ENCODE peak calls at places on chromosomes 1 and 21, in five cellular contexts. F is fibroblast of lung; L is hepatocyte; A is mesenchymal stem cell; K is CD8-positive, alpha-beta T cell. Q is an unnamed sample.

GRCh38 chr1:12188657-12189327 is 22.0 kb downstream of the TNFRSF1B start:
- DNase-seq in F (no peak), L (no peak), A (no peak), K (no peak), Q (no peak)

GRCh38 chr1:222546548-222547259 is 1.2 kb downstream of the HHIPL2 start:
- DNase-seq in F (peak), L (peak), A (peak), K (no peak), Q (peak)

GRCh38 chr1:83970119-83970518 is 28.8 kb downstream of the TTLL7 start:
- DNase-seq in F (no peak), L (no peak), A (no peak), K (no peak), Q (no peak)

GRCh38 chr1:158506369-158506987 is 34.5 kb downstream of the OR10R2 start:
- DNase-seq in F (no peak), L (peak), A (peak), K (no peak), Q (peak)

GRCh38 chr1:53334781-53335180 is 6.9 kb upstream of the LRP8 start:
- DNase-seq in F (no peak), L (no peak), A (no peak), K (peak), Q (no peak)

GRCh38 chr21:45292399-45293213 is 4.9 kb upstream of the POFUT2 start:
- DNase-seq in F (peak), L (peak), A (peak), K (peak), Q (peak)

GRCh38 chr1:227778401-227778947 is 37.0 kb upstream of the PRSS38 start:
- DNase-seq in F (peak), L (no peak), A (peak), K (peak), Q (no peak)

GRCh38 chr1:66685670-66686069 is 66.6 kb upstream of the DYNLT5 start:
- DNase-seq in F (peak), L (no peak), A (no peak), K (no peak), Q (no peak)

GRCh38 chr1:230713547-230713914 is 391 bp downstream of the AGT start:
- DNase-seq in F (no peak), L (no peak), A (no peak), K (no peak), Q (no peak)

GRCh38 chr21:36691539-36692124 is 7.3 kb upstream of the SIM2 start:
- DNase-seq in F (no peak), L (no peak), A (no peak), K (no peak), Q (no peak)

GRCh38 chr1:210236840-210237409 is 4.3 kb downstream of the SERTAD4 start:
- DNase-seq in F (peak), L (peak), A (peak), K (no peak), Q (peak)

GRCh38 chr1:178540646-178541045 is 27.7 kb downstream of the TEX35 start:
- DNase-seq in F (peak), L (peak), A (peak), K (no peak), Q (peak)

GRCh38 chr1:201697174-201697573 is 131.8 kb upstream of the IPO9 start:
- DNase-seq in F (no peak), L (no peak), A (no peak), K (no peak), Q (no peak)

GRCh38 chr1:230584660-230585059 is 57.6 kb upstream of the COG2 start:
- DNase-seq in F (no peak), L (no peak), A (no peak), K (no peak), Q (no peak)

GRCh38 chr1:3050603-3051002 is 18.4 kb upstream of the PRDM16 start:
- DNase-seq in F (no peak), L (no peak), A (no peak), K (no peak), Q (no peak)

GRCh38 chr1:214438059-214438458 is 113.3 kb downstream of the PTPN14 start:
- DNase-seq in F (no peak), L (no peak), A (peak), K (no peak), Q (peak)

GRCh38 chr1:167291539-167292195 is 71.0 kb downstream of the POU2F1 start:
- DNase-seq in F (no peak), L (no peak), A (peak), K (no peak), Q (peak)

GRCh38 chr1:218625393-218625792 is 280.3 kb downstream of the TGFB2 start:
- DNase-seq in F (no peak), L (no peak), A (no peak), K (no peak), Q (no peak)

GRCh38 chr21:35026617-35027557 is 22.2 kb downstream of the RUNX1 start:
- DNase-seq in F (peak), L (peak), A (peak), K (peak), Q (peak)

GRCh38 chr1:37997256-37998088 is 7.7 kb upstream of the SF3A3 start:
- DNase-seq in F (no peak), L (no peak), A (no peak), K (no peak), Q (no peak)

GRCh38 chr1:241990040-241990439 is 8.9 kb downstream of the MAP1LC3C start:
- DNase-seq in F (peak), L (peak), A (peak), K (no peak), Q (peak)

GRCh38 chr1:65146908-65147423 is 1.0 kb upstream of the AK4 start:
- DNase-seq in F (peak), L (no peak), A (peak), K (no peak), Q (no peak)

GRCh38 chr1:167345386-167345733 is 124.7 kb downstream of the POU2F1 start:
- DNase-seq in F (peak), L (no peak), A (peak), K (no peak), Q (no peak)

GRCh38 chr1:14826172-14826636 is 227.7 kb downstream of the KAZN start:
- DNase-seq in F (peak), L (peak), A (peak), K (no peak), Q (peak)

GRCh38 chr1:26923711-26924110 is 2.2 kb downstream of the NUDC start:
- DNase-seq in F (peak), L (no peak), A (peak), K (no peak), Q (no peak)

GRCh38 chr1:83958704-83959103 is 40.2 kb downstream of the TTLL7 start:
- DNase-seq in F (peak), L (no peak), A (no peak), K (no peak), Q (no peak)

GRCh38 chr1:236060286-236060685 is 4.6 kb downstream of the NID1 start:
- DNase-seq in F (no peak), L (no peak), A (no peak), K (no peak), Q (no peak)

GRCh38 chr1:236052227-236052993 is 12.5 kb downstream of the NID1 start:
- DNase-seq in F (no peak), L (no peak), A (no peak), K (no peak), Q (no peak)

GRCh38 chr1:236058141-236058626 is 6.7 kb downstream of the NID1 start:
- DNase-seq in F (peak), L (peak), A (peak), K (no peak), Q (peak)

GRCh38 chr1:236059011-236059410 is 5.9 kb downstream of the NID1 start:
- DNase-seq in F (no peak), L (no peak), A (no peak), K (no peak), Q (no peak)

GRCh38 chr1:236057546-236057945 is 7.3 kb downstream of the NID1 start:
- DNase-seq in F (no peak), L (no peak), A (no peak), K (no peak), Q (no peak)
- H3K4me3 ChIP-seq in F (no peak), L (no peak), A (no peak), K (no peak), Q (no peak)

DNA sequence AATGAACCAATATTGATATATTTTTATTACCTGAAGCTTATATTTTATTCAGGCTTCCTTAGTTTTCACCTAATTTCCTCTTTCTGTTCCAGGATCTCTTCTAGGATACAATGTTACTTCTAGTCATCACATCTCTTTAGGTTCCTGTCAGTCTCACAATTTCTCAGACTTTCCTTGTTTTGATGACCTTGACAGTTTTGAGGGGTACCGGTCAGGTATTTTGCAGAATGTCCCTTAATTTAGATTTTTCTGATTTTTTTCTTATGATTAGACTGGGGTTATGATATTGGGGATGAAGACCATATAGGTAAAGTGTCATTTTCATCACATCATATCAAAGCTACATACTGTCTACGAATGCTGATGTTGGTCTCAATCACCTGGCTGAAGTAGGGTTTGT is 167.5 kb downstream of the LMX1A start:
- DNase-seq in F (no peak), L (no peak), A (no peak), K (no peak), Q (no peak)
- H3K4me3 ChIP-seq in F (no peak), L (no peak), A (no peak), K (no peak), Q (no peak)

GRCh38 chr1:109248797-109249629 is at the start of gene CELSR2:
- DNase-seq in F (peak), L (peak), A (peak), K (peak), Q (peak)
- H3K4me3 ChIP-seq in F (no peak), L (peak), A (peak), K (peak), Q (peak)

DNA sequence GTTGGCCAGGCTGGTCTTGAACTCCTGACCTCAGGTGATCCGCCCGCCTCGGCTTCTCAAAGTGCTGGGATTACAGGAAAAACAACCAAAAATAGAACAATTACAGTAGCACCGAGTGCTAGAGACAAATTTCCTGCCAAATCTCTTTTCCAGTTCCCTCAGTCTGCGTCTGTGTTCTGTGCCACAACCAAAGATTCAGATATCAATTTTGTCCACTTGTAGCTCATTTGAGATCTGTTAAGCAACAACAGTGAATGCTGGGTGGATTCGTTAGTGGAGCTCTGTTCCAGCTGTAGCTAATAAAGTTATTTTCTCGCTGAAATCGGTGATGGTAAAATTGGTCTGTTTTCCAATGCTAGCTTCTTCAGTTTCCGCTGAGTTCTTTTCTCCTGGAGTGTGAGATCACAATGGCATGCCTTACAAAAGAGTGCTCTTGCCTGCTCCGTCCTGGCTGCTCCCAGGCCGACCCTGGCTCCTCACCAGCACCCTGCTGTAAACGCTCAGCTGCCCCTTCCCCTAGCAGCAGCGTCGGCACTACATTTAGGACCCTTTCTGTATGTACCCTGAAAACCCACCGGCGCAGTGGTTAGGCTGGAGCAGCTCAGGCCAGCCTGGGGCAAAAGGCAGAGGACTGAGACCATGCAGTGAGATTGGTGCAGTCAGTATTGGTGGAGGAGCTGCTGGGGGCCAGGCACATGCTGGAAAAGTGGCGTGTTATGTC is 395.4 kb downstream of the KIF26B start:
- DNase-seq in F (no peak), L (no peak), A (no peak), K (no peak), Q (no peak)
- H3K4me3 ChIP-seq in F (no peak), L (no peak), A (no peak), K (no peak), Q (no peak)

Q was measured in fibroblast of villous mesenchyme.